ENCODE peak calls at places on chromosome 4, in nine cellular contexts. U is breast epithelium, K is SK-N-SH, B is left lung, Z is cardiac muscle cell, I is iPS DF 6.9, M is GM12878, S is suprapubic skin, E is left ventricle myocardium inferior. L is an unnamed sample.

GRCh38 chr4:184306949-184307348 is 89.3 kb upstream of the ENPP6 start:
- DNase-seq in U (no peak), E (no peak), B (no peak), M (no peak), I (no peak), Z (no peak), S (no peak), K (no peak), L (no peak)

GRCh38 chr4:3308691-3309090 is 15.9 kb downstream of the RGS12 start:
- DNase-seq in M (no peak), Z (no peak), K (no peak), E (no peak), U (no peak), I (no peak), B (peak; percentile 53), S (peak; percentile 49), L (no peak)

GRCh38 chr4:179467890-179468289 is 2025.7 kb upstream of the AGA start:
- DNase-seq in B (no peak), I (no peak), E (no peak), K (no peak), S (no peak), U (no peak), M (no peak), Z (no peak), L (no peak)

GRCh38 chr4:165440415-165440882 is 61.6 kb downstream of the CPE start:
- DNase-seq in I (no peak), B (no peak), M (no peak), Z (peak; percentile 83), S (no peak), E (no peak), K (peak; percentile 36), U (peak; percentile 26), L (peak; percentile 37)

GRCh38 chr4:184479516-184479950 is 5.2 kb upstream of the IRF2 start:
- DNase-seq in I (no peak), U (no peak), K (no peak), S (no peak), E (no peak), B (no peak), M (no peak), Z (no peak), L (no peak)

GRCh38 chr4:147899512-147899911 is 167.6 kb downstream of the ARHGAP10 start:
- DNase-seq in B (no peak), Z (peak; percentile 56), U (no peak), K (no peak), I (no peak), M (no peak), S (no peak), E (no peak), L (no peak)

GRCh38 chr4:39855909-39856512 is 121.7 kb downstream of the PDS5A start:
- DNase-seq in Z (peak; percentile 13), I (no peak), B (no peak), S (no peak), E (no peak), K (no peak), M (no peak), U (no peak), L (no peak)

GRCh38 chr4:10746371-10747143 is 62.0 kb upstream of the CLNK start:
- DNase-seq in Z (no peak), I (no peak), K (no peak), E (no peak), U (no peak), M (no peak), B (no peak), S (no peak), L (no peak)

GRCh38 chr4:60116592-60116991 is 1083.5 kb upstream of the ADGRL3 start:
- DNase-seq in M (no peak), U (no peak), S (no peak), K (no peak), Z (no peak), B (no peak), I (no peak), E (no peak), L (no peak)

GRCh38 chr4:186781032-186781917 is 57.6 kb upstream of the FAT1 start:
- DNase-seq in B (no peak), K (no peak), M (no peak), I (no peak), S (no peak), Z (peak; percentile 77), E (no peak), U (no peak), L (no peak)

GRCh38 chr4:14833053-14833452 is 169.2 kb upstream of the CPEB2 start:
- DNase-seq in E (no peak), K (no peak), Z (no peak), S (no peak), U (no peak), M (no peak), I (no peak), B (no peak), L (no peak)

GRCh38 chr4:63563288-63564014 is 845.8 kb downstream of the TECRL start:
- DNase-seq in K (no peak), S (no peak), I (no peak), M (no peak), Z (no peak), E (no peak), U (no peak), B (no peak), L (no peak)

GRCh38 chr4:7394184-7394575 is 40.5 kb downstream of the PSAPL1 start:
- DNase-seq in B (no peak), S (no peak), E (no peak), M (no peak), K (no peak), U (peak; percentile 3), I (no peak), Z (no peak), L (no peak)

GRCh38 chr4:137664055-137664405 is 131.7 kb upstream of the PCDH18 start:
- DNase-seq in I (no peak), K (no peak), E (no peak), S (no peak), U (no peak), M (no peak), Z (peak; percentile 73), B (no peak), L (no peak)

GRCh38 chr4:37891221-37892159 is 606 bp downstream of the TBC1D1 start:
- DNase-seq in E (peak; percentile 37), S (no peak), I (no peak), M (peak; percentile 79), Z (peak; percentile 37), U (no peak), K (peak; percentile 69), B (no peak), L (peak; percentile 65)

GRCh38 chr4:174255790-174256189 is 27.7 kb downstream of the FBXO8 start:
- DNase-seq in K (no peak), S (no peak), B (peak; percentile 17), I (no peak), Z (peak; percentile 85), M (no peak), E (no peak), U (no peak), L (no peak)

GRCh38 chr4:58560736-58561135 is 1450.6 kb upstream of the IGFBP7 start:
- DNase-seq in U (no peak), S (no peak), M (no peak), Z (no peak), E (no peak), K (no peak), B (no peak), I (no peak), L (no peak)

GRCh38 chr4:152273343-152273742 is 262.5 kb downstream of the FBXW7 start:
- DNase-seq in K (no peak), M (no peak), I (no peak), B (no peak), E (no peak), Z (no peak), U (peak; percentile 77), S (no peak), L (peak; percentile 31)

GRCh38 chr4:26048378-26048882 is 134.4 kb downstream of the SMIM20 start:
- DNase-seq in U (peak; percentile 38), K (peak; percentile 32), M (no peak), I (no peak), Z (peak; percentile 96), S (peak; percentile 75), E (peak; percentile 48), B (no peak), L (no peak)

GRCh38 chr4:65482410-65482809 is 187.9 kb downstream of the EPHA5 start:
- DNase-seq in K (no peak), E (no peak), Z (peak; percentile 32), U (no peak), S (no peak), B (no peak), M (no peak), I (no peak), L (no peak)

GRCh38 chr4:27791640-27792039 is 931.0 kb downstream of the STIM2 start:
- DNase-seq in U (no peak), K (no peak), S (no peak), M (no peak), E (no peak), I (no peak), Z (peak; percentile 40), B (no peak), L (no peak)

GRCh38 chr4:52577285-52577968 is 81.7 kb downstream of the USP46 start:
- DNase-seq in I (no peak), Z (peak; percentile 43), S (no peak), U (no peak), E (no peak), M (no peak), K (no peak), B (no peak), L (no peak)

GRCh38 chr4:98466868-98467599 is 191.4 kb downstream of the TSPAN5 start:
- DNase-seq in K (no peak), S (no peak), B (no peak), E (no peak), U (no peak), M (no peak), I (no peak), Z (no peak), L (no peak)
- H3K4me3 ChIP-seq in K (peak overlapping the region; percentile 54), S (no peak overlapping the region), B (no peak overlapping the region), E (peak overlapping the region; percentile 57), U (peak overlapping the region; percentile 38), M (no peak overlapping the region), I (no peak overlapping the region), Z (no peak overlapping the region), L (no peak overlapping the region)

GRCh38 chr4:74415602-74416300 is 29.2 kb upstream of the AREG start:
- DNase-seq in I (no peak), Z (no peak), S (no peak), E (no peak), K (no peak), M (no peak), U (no peak), B (no peak), L (no peak)
- H3K4me1 ChIP-seq in I (no peaks in the 10 kb centered on the region), Z (no peaks in the 10 kb centered on the region), S (peaks cover 10% of the 10 kb centered on the region), E (no peaks in the 10 kb centered on the region), K (no peaks in the 10 kb centered on the region), M (no peaks in the 10 kb centered on the region), U (no peaks in the 10 kb centered on the region), B (no peaks in the 10 kb centered on the region), L (no peaks in the 10 kb centered on the region)

GRCh38 chr4:61277785-61278184 is 77.7 kb downstream of the ADGRL3 start:
- DNase-seq in Z (peak; percentile 8), B (no peak), E (no peak), K (no peak), U (no peak), M (no peak), I (no peak), S (no peak), L (peak; percentile 20)
- H3K4me3 ChIP-seq in Z (no peak overlapping the region), B (no peak overlapping the region), E (peak overlapping the region; percentile 9), K (no peak overlapping the region), U (no peak overlapping the region), M (no peak overlapping the region), I (no peak overlapping the region), S (no peak overlapping the region), L (no peak overlapping the region)

DNA sequence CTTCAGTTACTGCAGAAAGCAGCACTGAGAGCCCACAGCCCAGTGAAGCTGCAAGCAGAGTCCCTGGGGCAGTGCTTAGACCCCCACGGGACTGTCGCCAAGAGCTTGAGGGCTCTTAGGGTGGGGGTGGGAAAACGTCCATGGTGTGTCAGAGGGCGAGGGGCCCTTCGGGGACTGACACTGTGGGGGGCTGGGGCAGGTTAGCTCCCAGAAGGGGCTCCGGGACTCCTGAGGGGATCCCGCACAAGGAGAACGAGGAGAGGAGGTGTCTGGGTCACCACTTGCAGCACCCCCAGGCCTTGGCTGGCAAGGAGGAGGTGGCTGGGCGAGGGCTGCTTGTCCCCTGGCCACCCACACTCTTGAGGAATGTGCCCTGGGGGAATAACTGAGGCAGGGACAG is 20.8 kb downstream of the NAT8L start:
- DNase-seq in E (no peak), S (peak; percentile 43), I (no peak), U (no peak), M (no peak), Z (no peak), B (no peak), K (no peak), L (no peak)
- H3K4me1 ChIP-seq in E (no peaks in the 10 kb centered on the region), S (no peaks in the 10 kb centered on the region), I (no peaks in the 10 kb centered on the region), U (no peaks in the 10 kb centered on the region), M (peaks cover 3% of the 10 kb centered on the region), Z (no peaks in the 10 kb centered on the region), B (no peaks in the 10 kb centered on the region), K (no peaks in the 10 kb centered on the region), L (no peaks in the 10 kb centered on the region)

L was measured in HAP-1.